ENCODE peak calls at places on chromosome 14, in seven cellular contexts. V is K562, O is mammary epithelial cell, B is GM23338, S is GM23248, D is keratinocyte, U is GM12878. W is an unnamed sample.

GRCh38 chr14:67241416-67242362 is at the start of gene PALS1:
- DNase-seq in V (peak; percentile 75), O (peak; percentile 84), B (peak; percentile 70), S (peak; percentile 94), D (no peak), U (peak; percentile 19), W (no peak)

GRCh38 chr14:69151458-69152180 is 1.3 kb downstream of the DCAF5 start:
- DNase-seq in V (peak; percentile 73), O (peak; percentile 71), B (peak; percentile 89), S (peak; percentile 80), D (no peak), U (no peak), W (peak; percentile 78)

GRCh38 chr14:28001002-28001401 is 765.6 kb upstream of the FOXG1 start:
- DNase-seq in V (no peak), O (no peak), B (peak; percentile 17), S (no peak), D (no peak), U (no peak), W (no peak)

GRCh38 chr14:101248840-101249675 is 312.2 kb upstream of the DIO3 start:
- DNase-seq in V (no peak), O (no peak), B (no peak), S (no peak), D (no peak), U (no peak), W (no peak)

GRCh38 chr14:104813286-104813685 is 12.4 kb downstream of the ZBTB42 start:
- DNase-seq in V (no peak), O (no peak), B (no peak), S (no peak), D (no peak), U (no peak), W (no peak)

GRCh38 chr14:34981743-34982420 is 910 bp upstream of the SRP54 start:
- DNase-seq in V (no peak), O (no peak), B (peak; percentile 43), S (peak; percentile 73), D (no peak), U (no peak), W (no peak)

GRCh38 chr14:46147486-46147885 is 504.1 kb downstream of the RPL10L start:
- DNase-seq in V (no peak), O (no peak), B (no peak), S (no peak), D (no peak), U (no peak), W (no peak)

GRCh38 chr14:73729015-73729330 is 14.8 kb upstream of the PNMA1 start:
- DNase-seq in V (no peak), O (no peak), B (no peak), S (no peak), D (no peak), U (no peak), W (no peak)

GRCh38 chr14:22837059-22837749 is 819 bp downstream of the MMP14 start:
- DNase-seq in V (peak; percentile 17), O (peak; percentile 36), B (peak; percentile 73), S (peak; percentile 81), D (no peak), U (no peak), W (peak; percentile 74)

GRCh38 chr14:58866386-58866785 is 228.6 kb downstream of the DACT1 start:
- DNase-seq in V (no peak), O (no peak), B (no peak), S (peak; percentile 8), D (no peak), U (no peak), W (no peak)

GRCh38 chr14:76961631-76962302 is 66.7 kb downstream of the IRF2BPL start:
- DNase-seq in V (peak; percentile 78), O (peak; percentile 97), B (peak; percentile 100), S (peak; percentile 97), D (peak; percentile 77), U (peak; percentile 100), W (peak; percentile 94)

GRCh38 chr14:98227000-98227726 is 1044.8 kb downstream of the BCL11B start:
- DNase-seq in V (no peak), O (no peak), B (no peak), S (no peak), D (no peak), U (peak; percentile 51), W (no peak)

GRCh38 chr14:45492876-45493275 is 239.9 kb upstream of the MIS18BP1 start:
- DNase-seq in V (no peak), O (no peak), B (no peak), S (no peak), D (no peak), U (no peak), W (no peak)

GRCh38 chr14:68269136-68269535 is 449.6 kb downstream of the RAD51B start:
- DNase-seq in V (no peak), O (no peak), B (no peak), S (peak; percentile 54), D (no peak), U (no peak), W (no peak)

GRCh38 chr14:78836777-78837176 is 666.6 kb downstream of the NRXN3 start:
- DNase-seq in V (peak; percentile 41), O (peak; percentile 60), B (peak; percentile 89), S (peak; percentile 66), D (peak; percentile 48), U (peak; percentile 17), W (peak; percentile 74)

GRCh38 chr14:60189923-60190840 is 25.0 kb upstream of the DHRS7 start:
- DNase-seq in V (no peak), O (no peak), B (no peak), S (peak; percentile 30), D (no peak), U (no peak), W (no peak)

GRCh38 chr14:52824479-52824878 is 33.1 kb upstream of the GNPNAT1 start:
- DNase-seq in V (no peak), O (no peak), B (no peak), S (peak; percentile 39), D (no peak), U (no peak), W (no peak)

GRCh38 chr14:28356819-28357218 is 409.8 kb upstream of the FOXG1 start:
- DNase-seq in V (no peak), O (peak; percentile 11), B (no peak), S (no peak), D (no peak), U (no peak), W (no peak)

GRCh38 chr14:50977863-50978520 is 33.7 kb upstream of the PYGL start:
- DNase-seq in V (no peak), O (no peak), B (no peak), S (no peak), D (no peak), U (peak; percentile 16), W (no peak)

GRCh38 chr14:51219473-51220448 is 20.3 kb upstream of the TMX1 start:
- DNase-seq in V (no peak), O (no peak), B (peak; percentile 57), S (peak; percentile 70), D (no peak), U (no peak), W (no peak)

GRCh38 chr14:60197629-60198318 is 32.6 kb upstream of the DHRS7 start:
- DNase-seq in V (no peak), O (peak; percentile 55), B (no peak), S (no peak), D (no peak), U (no peak), W (no peak)

GRCh38 chr14:80974338-80975078 is 19.1 kb downstream of the TSHR start:
- DNase-seq in V (no peak), O (no peak), B (no peak), S (peak; percentile 48), D (no peak), U (no peak), W (no peak)

GRCh38 chr14:51167587-51168219 is 72.3 kb upstream of the TMX1 start:
- DNase-seq in V (no peak), O (no peak), B (no peak), S (peak; percentile 72), D (no peak), U (no peak), W (no peak)

GRCh38 chr14:30210630-30211029 is 283.0 kb upstream of the PRKD1 start:
- DNase-seq in V (no peak), O (peak; percentile 39), B (no peak), S (peak; percentile 70), D (no peak), U (no peak), W (no peak)

GRCh38 chr14:61492474-61492873 is 171.1 kb downstream of the PRKCH start:
- DNase-seq in V (no peak), O (no peak), B (no peak), S (no peak), D (no peak), U (no peak), W (no peak)

GRCh38 chr14:99820702-99821331 is 27.6 kb downstream of the EML1 start:
- DNase-seq in V (no peak), O (no peak), B (no peak), S (no peak), D (no peak), U (no peak), W (no peak)
- TF ChIP-seq EZH2 in V (no peak), O (no peak), B (no peak), S (no peak), D (no peak), U (no peak), W (no peak)

DNA sequence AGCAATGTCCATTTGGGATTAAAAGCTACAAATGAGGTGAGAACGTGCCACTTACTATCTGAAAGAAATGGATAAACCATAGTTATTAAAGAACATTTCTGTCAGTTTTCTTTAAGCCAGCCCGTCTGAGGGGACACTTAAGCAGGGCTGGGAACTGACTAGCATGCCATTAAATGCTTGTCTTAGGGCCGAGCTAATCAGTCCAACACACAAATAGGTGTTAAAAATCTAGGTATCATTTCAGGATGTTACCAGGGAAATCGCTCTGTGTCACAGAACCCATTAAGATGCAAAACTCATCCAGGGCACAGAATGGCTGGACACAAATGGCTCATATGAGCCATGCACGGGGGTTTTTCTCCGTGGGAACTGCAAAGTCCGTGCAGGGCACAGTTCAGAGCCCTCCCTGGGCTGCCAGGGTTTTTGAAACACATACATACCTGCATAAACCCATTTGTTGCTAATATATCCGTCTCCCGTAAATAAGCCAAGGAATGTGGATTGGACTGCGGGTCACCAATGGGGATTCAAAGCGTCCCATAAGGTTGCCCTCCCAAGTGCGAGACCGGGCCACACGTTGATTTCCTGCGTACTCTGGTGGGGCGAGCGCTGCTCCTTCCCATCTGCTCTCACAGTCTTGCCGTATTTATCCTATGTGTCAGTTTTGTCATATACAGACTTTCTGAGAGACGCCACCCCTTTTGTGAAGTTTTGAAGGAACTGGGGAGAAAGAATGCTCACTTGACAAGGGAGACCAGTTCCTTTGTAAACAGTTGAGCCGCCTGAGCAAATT is 5.4 kb upstream of the GSC start:
- DNase-seq in V (no peak), O (no peak), B (peak; percentile 67), S (no peak), D (no peak), U (no peak), W (no peak)
- TF ChIP-seq EZH2 in V (no peak), O (no peak), B (no peak), S (no peak), D (peak; percentile 60), U (no peak), W (peak; percentile 78)

GRCh38 chr14:94175403-94176146 is 1.5 kb downstream of the PPP4R4 start:
- DNase-seq in V (no peak), O (no peak), B (no peak), S (peak; percentile 15), D (no peak), U (no peak), W (no peak)
- TF ChIP-seq EZH2 in V (no peak), O (no peak), B (peak; percentile 33), S (no peak), D (no peak), U (peak; percentile 18), W (no peak)

DNA sequence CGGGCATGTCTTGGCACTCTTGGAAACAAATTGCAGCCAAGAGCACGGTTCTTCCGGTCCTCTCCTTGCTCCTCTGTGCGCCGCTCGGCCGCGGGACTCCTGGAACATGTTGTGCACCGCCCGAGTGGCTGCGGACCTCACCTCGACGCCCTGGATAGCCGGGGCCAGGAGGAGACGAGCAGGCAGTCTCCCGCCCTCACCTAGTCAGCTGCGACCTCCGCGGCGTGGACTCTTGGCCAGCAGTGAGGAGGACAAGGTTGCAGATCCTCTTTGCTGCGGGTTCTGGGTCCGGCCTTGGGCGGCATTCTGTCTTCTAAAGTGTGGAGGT is 6.6 kb upstream of the PAX9 start:
- DNase-seq in V (no peak), O (no peak), B (peak; percentile 45), S (no peak), D (no peak), U (no peak), W (no peak)
- TF ChIP-seq EZH2 in V (no peak), O (peak; percentile 87), B (peak; percentile 6), S (peak; percentile 20), D (no peak), U (no peak), W (peak; percentile 88)